ENCODE peak calls at places on chromosomes 13 and 19, in seven cellular contexts. One of them, this sample, is unnamed.

GRCh38 chr19:344625-345319 is at the start of gene MIER2:
- DNase-seq in GM12878: peak
- DNase-seq in GM12891: peak
- DNase-seq in K562: peak
- DNase-seq in H1: peak
- DNase-seq in SK-N-SH: peak
- DNase-seq in HepG2: peak
- DNase-seq in this sample: peak

GRCh38 chr19:10737680-10738079 is 19.8 kb downstream of the DNM2 start:
- DNase-seq in GM12878: no peak
- DNase-seq in GM12891: no peak
- DNase-seq in H1: no peak
- DNase-seq in K562: no peak
- DNase-seq in SK-N-SH: no peak
- DNase-seq in HepG2: no peak
- DNase-seq in this sample: no peak

GRCh38 chr19:16372065-16372915 is 47.7 kb downstream of the KLF2 start:
- DNase-seq in GM12878: no peak
- DNase-seq in GM12891: no peak
- DNase-seq in H1: no peak
- DNase-seq in SK-N-SH: no peak
- DNase-seq in HepG2: no peak
- DNase-seq in K562: no peak
- DNase-seq in this sample: no peak

GRCh38 chr13:21668665-21669599 is 1.9 kb upstream of the FGF9 start:
- DNase-seq in H1: peak
- DNase-seq in K562: no peak
- DNase-seq in SK-N-SH: peak
- DNase-seq in HepG2: no peak
- DNase-seq in GM12878: no peak
- DNase-seq in GM12891: no peak
- DNase-seq in this sample: no peak

GRCh38 chr13:29849071-29849541 is 1.3 kb downstream of the UBL3 start:
- DNase-seq in GM12891: no peak
- DNase-seq in HepG2: peak
- DNase-seq in K562: no peak
- DNase-seq in SK-N-SH: peak
- DNase-seq in GM12878: no peak
- DNase-seq in H1: no peak
- DNase-seq in this sample: no peak

GRCh38 chr13:80131204-80131603 is 209.7 kb downstream of the SPRY2 start:
- DNase-seq in HepG2: no peak
- DNase-seq in H1: no peak
- DNase-seq in K562: no peak
- DNase-seq in GM12878: no peak
- DNase-seq in GM12891: no peak
- DNase-seq in SK-N-SH: peak
- DNase-seq in this sample: no peak

GRCh38 chr13:67231481-67231940 is 1.4 kb upstream of the PCDH9 start:
- DNase-seq in GM12891: no peak
- DNase-seq in H1: no peak
- DNase-seq in SK-N-SH: no peak
- DNase-seq in GM12878: no peak
- DNase-seq in K562: no peak
- DNase-seq in HepG2: no peak
- DNase-seq in this sample: no peak

GRCh38 chr13:102584423-102584822 is 12.4 kb upstream of the TPP2 start:
- DNase-seq in SK-N-SH: no peak
- DNase-seq in GM12878: no peak
- DNase-seq in HepG2: no peak
- DNase-seq in H1: no peak
- DNase-seq in K562: no peak
- DNase-seq in GM12891: no peak
- DNase-seq in this sample: no peak

GRCh38 chr13:98509271-98510155 is 67.4 kb downstream of the STK24 start:
- DNase-seq in HepG2: peak
- DNase-seq in SK-N-SH: no peak
- DNase-seq in H1: no peak
- DNase-seq in K562: peak
- DNase-seq in GM12891: no peak
- DNase-seq in GM12878: peak
- DNase-seq in this sample: no peak

GRCh38 chr19:54294539-54294938 is 13.6 kb upstream of the LILRB2 start:
- DNase-seq in K562: no peak
- DNase-seq in H1: no peak
- DNase-seq in GM12891: no peak
- DNase-seq in GM12878: no peak
- DNase-seq in SK-N-SH: no peak
- DNase-seq in HepG2: no peak
- DNase-seq in this sample: no peak

DNA sequence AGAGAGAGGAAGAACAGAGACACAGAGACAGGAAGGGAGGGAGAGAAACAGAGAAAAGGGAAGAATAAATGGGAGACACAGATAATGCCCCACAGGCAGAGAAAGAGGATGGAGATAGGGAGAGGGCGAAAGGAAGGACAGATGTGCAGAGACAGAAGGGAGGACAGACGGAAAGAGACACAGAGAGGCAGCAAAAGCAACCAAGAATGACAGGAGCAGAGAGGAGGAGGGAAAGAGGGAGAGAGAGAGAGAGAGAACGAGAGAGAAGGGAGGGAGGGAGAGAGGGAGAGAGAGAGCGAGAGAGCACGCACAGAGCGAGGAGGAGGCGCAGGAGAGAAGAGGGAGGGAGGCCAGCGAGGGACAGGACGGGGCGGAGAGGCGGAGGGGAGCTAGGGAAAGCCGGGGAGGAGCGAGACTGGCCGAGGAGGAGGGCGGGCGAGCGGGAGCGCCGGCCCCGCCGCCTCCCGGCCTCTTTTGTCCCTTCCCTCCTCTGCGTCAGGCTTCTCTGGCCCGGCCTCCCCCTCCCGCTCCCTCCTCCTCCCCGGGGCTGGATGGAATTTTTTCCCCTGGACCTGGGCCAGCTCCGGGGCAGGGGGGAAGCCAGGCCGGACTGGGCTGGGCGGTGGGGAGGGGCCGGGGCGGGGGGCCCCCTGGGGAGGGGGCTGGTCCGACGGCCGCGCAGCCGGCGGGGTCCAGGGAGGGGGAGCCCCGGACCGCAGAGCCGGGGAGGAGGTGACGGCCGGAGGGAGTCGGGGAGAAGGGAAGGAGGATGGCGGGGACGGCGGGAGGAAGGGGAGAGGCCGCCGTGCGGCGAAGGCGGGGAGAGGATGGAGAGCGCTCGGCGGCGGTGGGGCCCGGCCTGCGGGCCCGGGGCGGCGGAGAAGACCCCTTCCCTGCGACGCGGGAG is 4.2 kb upstream of the SPACA6 start:
- DNase-seq in SK-N-SH: peak
- DNase-seq in K562: peak
- DNase-seq in GM12891: no peak
- DNase-seq in HepG2: peak
- DNase-seq in H1: peak
- DNase-seq in GM12878: no peak
- DNase-seq in this sample: no peak
- TF ChIP-seq TAF1 in SK-N-SH: no peak
- TF ChIP-seq TAF1 in K562: peak
- TF ChIP-seq TAF1 in GM12891: no peak
- TF ChIP-seq TAF1 in HepG2: no peak
- TF ChIP-seq TAF1 in H1: no peak
- TF ChIP-seq TAF1 in GM12878: no peak
- TF ChIP-seq TAF1 in this sample: no peak

GRCh38 chr13:113904411-113904810 is 40.5 kb upstream of the GAS6 start:
- DNase-seq in HepG2: peak
- DNase-seq in H1: peak
- DNase-seq in GM12878: no peak
- DNase-seq in SK-N-SH: no peak
- DNase-seq in GM12891: no peak
- DNase-seq in K562: peak
- DNase-seq in this sample: no peak

GRCh38 chr13:113905018-113905417 is 41.1 kb upstream of the GAS6 start:
- DNase-seq in H1: no peak
- DNase-seq in SK-N-SH: no peak
- DNase-seq in GM12891: no peak
- DNase-seq in HepG2: no peak
- DNase-seq in GM12878: no peak
- DNase-seq in K562: no peak
- DNase-seq in this sample: no peak

GRCh38 chr13:113902956-113903355 is 39.1 kb upstream of the GAS6 start:
- DNase-seq in SK-N-SH: no peak
- DNase-seq in H1: peak
- DNase-seq in GM12891: no peak
- DNase-seq in GM12878: no peak
- DNase-seq in K562: no peak
- DNase-seq in HepG2: no peak
- DNase-seq in this sample: no peak

GRCh38 chr13:113903361-113903760 is 39.5 kb upstream of the GAS6 start:
- DNase-seq in K562: no peak
- DNase-seq in GM12878: no peak
- DNase-seq in HepG2: no peak
- DNase-seq in GM12891: no peak
- DNase-seq in H1: no peak
- DNase-seq in SK-N-SH: no peak
- DNase-seq in this sample: no peak

DNA sequence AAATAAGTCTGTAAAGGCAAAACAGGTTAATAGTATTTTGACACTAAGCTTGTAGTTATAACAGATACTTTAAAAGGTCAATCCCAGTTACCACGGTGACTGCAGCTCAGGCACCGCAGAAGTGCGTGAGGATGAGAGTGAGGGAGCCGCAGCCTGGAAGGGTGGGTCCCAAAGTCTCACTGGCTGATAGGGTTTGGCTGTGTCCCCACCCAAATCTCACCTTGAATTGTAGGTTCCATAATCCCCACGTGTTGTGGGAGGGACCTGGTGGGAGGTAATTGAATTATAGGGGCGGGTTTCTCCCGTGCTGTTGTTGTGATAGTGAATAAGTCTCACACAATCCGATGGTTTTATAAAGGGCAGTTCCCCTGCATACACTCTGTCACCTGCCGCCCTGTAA is 40.0 kb upstream of the GAS6 start:
- DNase-seq in H1: no peak
- DNase-seq in HepG2: no peak
- DNase-seq in GM12878: no peak
- DNase-seq in GM12891: no peak
- DNase-seq in K562: no peak
- DNase-seq in SK-N-SH: no peak
- DNase-seq in this sample: no peak
- TF ChIP-seq POLR2AphosphoS5 in H1: no peak
- TF ChIP-seq POLR2AphosphoS5 in HepG2: no peak
- TF ChIP-seq POLR2AphosphoS5 in GM12878: no peak
- TF ChIP-seq POLR2AphosphoS5 in GM12891: no peak
- TF ChIP-seq POLR2AphosphoS5 in K562: no peak
- TF ChIP-seq POLR2AphosphoS5 in SK-N-SH: no peak
- TF ChIP-seq POLR2AphosphoS5 in this sample: no peak

DNA sequence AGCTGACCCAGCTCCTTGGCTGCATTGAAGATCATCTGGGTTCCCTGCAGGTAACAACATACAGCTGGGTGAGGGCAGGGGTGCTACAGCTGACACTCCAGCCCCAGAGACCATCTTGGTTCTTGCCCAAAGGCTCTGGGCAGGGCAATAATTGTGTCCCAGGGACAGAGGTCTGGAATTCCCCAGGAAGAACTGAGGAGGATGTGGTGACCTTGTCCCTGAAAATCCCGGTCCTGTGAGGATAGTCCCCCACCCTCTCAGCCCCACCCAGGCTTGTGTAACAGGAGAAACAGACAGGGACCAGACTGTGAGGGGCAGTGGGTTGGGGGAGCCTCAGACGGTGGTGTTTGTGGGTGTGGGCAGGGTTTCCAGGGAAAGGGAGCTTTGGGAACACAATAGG is 63.5 kb downstream of the COLGALT1 start:
- DNase-seq in GM12878: no peak
- DNase-seq in GM12891: no peak
- DNase-seq in HepG2: no peak
- DNase-seq in H1: no peak
- DNase-seq in K562: no peak
- DNase-seq in SK-N-SH: no peak
- DNase-seq in this sample: no peak
- TF ChIP-seq TAF1 in GM12878: no peak
- TF ChIP-seq TAF1 in GM12891: no peak
- TF ChIP-seq TAF1 in HepG2: no peak
- TF ChIP-seq TAF1 in H1: no peak
- TF ChIP-seq TAF1 in K562: no peak
- TF ChIP-seq TAF1 in SK-N-SH: no peak
- TF ChIP-seq TAF1 in this sample: no peak

GRCh38 chr13:46908511-46908910 is 11.7 kb upstream of the HTR2A start:
- DNase-seq in HepG2: no peak
- DNase-seq in K562: no peak
- DNase-seq in H1: no peak
- DNase-seq in GM12891: no peak
- DNase-seq in GM12878: no peak
- DNase-seq in SK-N-SH: no peak
- DNase-seq in this sample: no peak

GRCh38 chr13:46909037-46909436 is 12.2 kb upstream of the HTR2A start:
- DNase-seq in GM12891: no peak
- DNase-seq in K562: no peak
- DNase-seq in GM12878: no peak
- DNase-seq in SK-N-SH: no peak
- DNase-seq in HepG2: no peak
- DNase-seq in H1: no peak
- DNase-seq in this sample: no peak

GRCh38 chr13:46914341-46914740 is 17.5 kb upstream of the HTR2A start:
- DNase-seq in SK-N-SH: no peak
- DNase-seq in K562: no peak
- DNase-seq in GM12891: no peak
- DNase-seq in HepG2: no peak
- DNase-seq in GM12878: no peak
- DNase-seq in H1: no peak
- DNase-seq in this sample: no peak

GRCh38 chr13:46913757-46914156 is 16.9 kb upstream of the HTR2A start:
- DNase-seq in GM12878: no peak
- DNase-seq in GM12891: no peak
- DNase-seq in H1: no peak
- DNase-seq in SK-N-SH: no peak
- DNase-seq in K562: no peak
- DNase-seq in HepG2: no peak
- DNase-seq in this sample: no peak
- TF ChIP-seq POLR2AphosphoS5 in GM12878: no peak
- TF ChIP-seq POLR2AphosphoS5 in GM12891: no peak
- TF ChIP-seq POLR2AphosphoS5 in H1: no peak
- TF ChIP-seq POLR2AphosphoS5 in SK-N-SH: no peak
- TF ChIP-seq POLR2AphosphoS5 in K562: no peak
- TF ChIP-seq POLR2AphosphoS5 in HepG2: no peak
- TF ChIP-seq POLR2AphosphoS5 in this sample: no peak

DNA sequence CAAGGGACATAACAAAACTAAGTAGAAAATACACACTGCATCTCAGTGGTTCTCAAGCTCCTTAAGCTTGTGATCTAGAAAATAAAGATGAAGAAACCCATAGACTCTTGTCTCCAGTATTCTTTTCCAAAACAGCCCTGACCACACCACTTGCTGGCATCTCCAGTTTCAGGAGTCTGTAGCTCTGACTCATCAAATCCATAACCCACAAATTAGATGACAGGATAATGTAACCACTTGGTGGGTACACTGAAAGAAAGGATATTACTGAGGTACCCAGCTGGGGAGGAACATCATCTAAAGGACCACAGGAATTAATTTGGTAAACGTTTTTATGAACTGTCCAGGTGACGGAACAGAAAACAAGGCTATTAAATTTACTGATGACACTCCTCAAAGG is 214.7 kb downstream of the VWA8 start:
- DNase-seq in H1: no peak
- DNase-seq in GM12878: no peak
- DNase-seq in K562: no peak
- DNase-seq in HepG2: no peak
- DNase-seq in GM12891: no peak
- DNase-seq in SK-N-SH: no peak
- DNase-seq in this sample: no peak
- TF ChIP-seq TAF1 in H1: no peak
- TF ChIP-seq TAF1 in GM12878: no peak
- TF ChIP-seq TAF1 in K562: no peak
- TF ChIP-seq TAF1 in HepG2: no peak
- TF ChIP-seq TAF1 in GM12891: no peak
- TF ChIP-seq TAF1 in SK-N-SH: no peak
- TF ChIP-seq TAF1 in this sample: no peak

This sample was measured in GM12892.